ENCODE peak calls at places on chromosome 11, in four cellular contexts. S, Y, O and W are unnamed samples.
A peak's percentile ranks its signal among the peaks of the same experiment; 100 is the strongest.

GRCh38 chr11:11569936-11570491 is 51.8 kb downstream of the GALNT18 start:
- DNase-seq in Y (no peak), O (peak; percentile 53), S (peak; percentile 90), W (no peak)

GRCh38 chr11:125404811-125405481 is 91.1 kb downstream of the FEZ1 start:
- DNase-seq in Y (peak; percentile 56), S (peak; percentile 93), O (peak; percentile 66), W (peak; percentile 45)

GRCh38 chr11:125110996-125111340 is 458 bp downstream of the TMEM218 start:
- DNase-seq in Y (no peak), O (no peak), S (no peak), W (no peak)

GRCh38 chr11:11349870-11350325 is 3.2 kb downstream of the CSNK2A3 start:
- DNase-seq in Y (no peak), O (peak; percentile 92), S (no peak), W (no peak)

GRCh38 chr11:62124186-62125113 is 639 bp downstream of the INCENP start:
- DNase-seq in O (peak; percentile 36), Y (peak; percentile 32), S (peak; percentile 78), W (no peak)

GRCh38 chr11:128551641-128552335 is 35.6 kb downstream of the ETS1 start:
- DNase-seq in Y (no peak), O (no peak), S (no peak), W (peak; percentile 41)

GRCh38 chr11:60625262-60625661 is 74.2 kb upstream of the MS4A8 start:
- DNase-seq in S (no peak), Y (peak; percentile 6), O (peak; percentile 30), W (no peak)

GRCh38 chr11:73053964-73054363 is 88.2 kb downstream of the FCHSD2 start:
- DNase-seq in Y (no peak), S (no peak), O (peak; percentile 43), W (no peak)

GRCh38 chr11:122628691-122629555 is 26.6 kb upstream of the UBASH3B start:
- DNase-seq in S (peak; percentile 84), O (peak; percentile 82), Y (peak; percentile 65), W (peak; percentile 60)

GRCh38 chr11:125990244-125990643 is 44.4 kb downstream of the VSIG10L2 start:
- DNase-seq in S (no peak), Y (no peak), O (peak; percentile 77), W (no peak)

GRCh38 chr11:78949976-78950690 is 375.5 kb upstream of the NARS2 start:
- DNase-seq in S (no peak), O (no peak), Y (no peak), W (no peak)

GRCh38 chr11:5596611-5597201 is at the start of gene TRIM6:
- DNase-seq in O (peak; percentile 70), S (peak; percentile 81), Y (peak; percentile 36), W (no peak)

GRCh38 chr11:4059424-4059823 is 35.2 kb upstream of the RRM1 start:
- DNase-seq in Y (no peak), S (no peak), O (no peak), W (no peak)

GRCh38 chr11:10460611-10461275 is 5.7 kb downstream of the AMPD3 start:
- DNase-seq in S (no peak), Y (no peak), O (no peak), W (no peak)

GRCh38 chr11:83847635-83848034 is 561.5 kb upstream of the CCDC90B start:
- DNase-seq in O (no peak), S (no peak), Y (no peak), W (no peak)

GRCh38 chr11:42249401-42249800 is 789.9 kb upstream of the LRRC4C start:
- DNase-seq in Y (no peak), O (peak; percentile 44), S (no peak), W (no peak)

GRCh38 chr11:3666023-3666530 is 5.1 kb downstream of the CHRNA10 start:
- DNase-seq in Y (no peak), O (no peak), S (no peak), W (no peak)

GRCh38 chr11:129208863-129209262 is 16.7 kb upstream of the ARHGAP32 start:
- DNase-seq in Y (no peak), O (peak; percentile 21), S (no peak), W (no peak)

GRCh38 chr11:67275606-67276409 is 9.5 kb downstream of the GRK2 start:
- DNase-seq in Y (no peak), S (peak; percentile 53), O (no peak), W (peak; percentile 29)

GRCh38 chr11:29438815-29439214 is 578.0 kb downstream of the KCNA4 start:
- DNase-seq in O (no peak), Y (no peak), S (no peak), W (no peak)

GRCh38 chr11:35619030-35619753 is 932 bp downstream of the FJX1 start:
- DNase-seq in Y (peak; percentile 63), S (peak; percentile 79), O (peak; percentile 55), W (no peak)

GRCh38 chr11:70824590-70825300 is 426.4 kb downstream of the CTTN start:
- DNase-seq in Y (no peak), S (no peak), O (peak; percentile 5), W (no peak)

GRCh38 chr11:43969543-43969942 is 27.1 kb downstream of the C11orf96 start:
- DNase-seq in S (no peak), Y (no peak), O (peak; percentile 52), W (no peak)

GRCh38 chr11:10725114-10725906 is 25.7 kb upstream of the CTR9 start:
- DNase-seq in Y (peak; percentile 12), O (peak; percentile 80), S (no peak), W (peak; percentile 21)

DNA sequence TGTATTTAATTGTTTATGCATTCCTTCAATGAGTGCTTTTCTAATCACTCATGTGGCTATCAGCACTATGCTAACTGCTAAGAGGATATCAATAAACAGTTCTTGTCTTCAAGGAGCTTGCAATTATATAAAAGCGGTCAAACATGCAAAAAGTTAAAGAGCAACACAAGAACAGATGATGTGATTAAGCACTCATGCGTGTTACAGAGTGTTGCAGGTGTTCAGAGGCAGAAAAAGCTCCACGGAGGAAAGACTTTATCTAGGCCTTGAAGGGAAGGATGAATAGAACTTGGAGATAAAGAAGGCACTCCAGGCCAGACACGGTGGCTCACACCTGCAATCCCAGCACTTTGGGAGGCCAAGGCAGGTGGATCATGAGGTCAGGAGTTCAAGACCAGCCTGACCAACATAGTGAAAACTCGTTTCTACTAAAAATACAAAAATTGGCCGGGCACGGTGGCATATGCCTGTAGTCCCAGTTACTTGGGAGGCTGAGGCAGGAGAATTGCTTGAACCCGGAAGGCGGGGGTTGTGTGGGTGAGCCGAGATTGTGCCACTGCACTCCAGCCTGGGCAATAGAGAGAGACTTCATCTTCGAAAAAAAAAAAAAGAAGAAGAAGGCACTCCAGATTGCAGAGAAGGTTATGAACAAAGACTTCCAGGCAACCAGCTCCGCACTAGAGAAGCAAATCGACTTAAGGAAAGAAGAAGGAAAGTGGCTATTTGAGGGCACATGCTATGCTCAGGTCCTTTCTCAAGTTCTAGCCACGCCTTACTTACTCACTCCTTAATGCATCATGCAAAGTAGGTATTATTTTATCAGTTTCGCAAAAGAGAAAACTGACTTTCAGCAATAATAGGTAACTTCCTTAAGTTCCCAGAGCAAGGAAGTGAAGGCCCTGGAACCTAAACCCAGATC is 13.8 kb downstream of the CD3E start:
- DNase-seq in Y (no peak), O (no peak), S (no peak), W (no peak)
- H3K4me3 ChIP-seq in Y (no peak overlapping the region), O (no peak overlapping the region), S (no peak overlapping the region), W (peak overlapping the region; percentile 13)

GRCh38 chr11:34345991-34346480 is 11.8 kb downstream of the ABTB2 start:
- DNase-seq in S (peak; percentile 86), Y (no peak), O (peak; percentile 55), W (no peak)

GRCh38 chr11:34343153-34343552 is 14.7 kb downstream of the ABTB2 start:
- DNase-seq in O (peak; percentile 88), Y (peak; percentile 66), S (no peak), W (no peak)

GRCh38 chr11:34343686-34344085 is 14.1 kb downstream of the ABTB2 start:
- DNase-seq in O (no peak), S (no peak), Y (no peak), W (no peak)

GRCh38 chr11:34345012-34345804 is 12.6 kb downstream of the ABTB2 start:
- DNase-seq in O (peak; percentile 77), S (peak; percentile 80), Y (peak; percentile 90), W (no peak)

DNA sequence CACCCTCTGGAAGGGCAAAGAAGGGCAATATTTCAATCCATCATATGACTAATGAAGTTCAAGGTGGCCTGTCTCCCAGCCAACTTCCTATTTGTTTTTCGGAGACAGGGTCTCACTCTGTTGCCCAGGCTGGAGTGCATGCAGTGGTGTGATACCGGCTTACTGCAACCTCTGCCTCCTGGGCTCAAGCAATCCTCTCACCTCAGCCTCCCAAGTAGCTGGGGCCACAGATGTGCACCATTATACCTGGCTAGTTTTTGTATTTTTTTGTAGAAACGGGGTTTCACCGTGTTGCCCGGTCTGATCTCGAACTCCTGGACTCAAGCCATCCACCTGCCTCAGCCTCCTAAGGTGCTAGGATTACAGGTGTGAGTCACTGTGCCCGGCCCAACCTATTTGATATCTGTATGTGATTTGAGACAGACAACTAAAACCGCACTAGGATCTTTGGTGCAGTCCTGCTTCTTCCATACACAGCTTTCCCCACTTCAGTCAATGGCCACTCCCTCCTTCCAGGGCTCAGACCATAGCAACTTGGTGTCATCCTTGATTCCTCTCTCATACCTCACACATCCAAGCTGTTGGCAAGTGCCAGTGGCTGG is 13.3 kb downstream of the ABTB2 start:
- DNase-seq in Y (peak; percentile 87), S (no peak), O (no peak), W (no peak)
- H3K4me1 ChIP-seq in Y (peaks cover 99% of the 10 kb centered on the region), S (peaks cover 12% of the 10 kb centered on the region), O (peaks cover 59% of the 10 kb centered on the region), W (no peaks in the 10 kb centered on the region)

GRCh38 chr11:1298695-1299492 is 10.5 kb downstream of the TOLLIP start:
- DNase-seq in Y (peak; percentile 66), S (peak; percentile 92), O (peak; percentile 89), W (no peak)
- H3K27ac ChIP-seq in Y (peak overlapping the region; percentile 16), S (no peak overlapping the region), O (no peak overlapping the region), W (no peak overlapping the region)

DNA sequence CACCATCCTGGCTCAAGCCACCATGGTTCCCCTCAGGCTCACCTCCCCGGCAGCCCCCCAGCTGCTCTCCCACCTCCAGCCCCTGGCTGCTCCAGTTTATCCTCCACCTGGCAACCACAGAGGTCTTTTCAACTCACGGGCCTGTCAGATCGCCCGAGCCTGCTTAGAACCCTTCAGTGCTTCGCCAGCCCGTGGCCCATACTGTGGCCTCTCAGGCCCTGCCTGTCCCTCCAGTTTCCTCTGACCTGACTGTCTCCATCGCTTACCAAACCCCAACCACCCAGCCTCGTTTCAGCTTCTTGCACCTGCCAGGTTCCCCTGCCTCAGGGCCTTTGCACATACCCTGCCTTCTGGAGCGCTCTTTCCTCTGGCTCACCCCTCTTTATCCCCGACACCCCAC is 6.9 kb downstream of the KCNC1 start:
- DNase-seq in S (peak; percentile 41), O (no peak), Y (no peak), W (no peak)
- H3K4me3 ChIP-seq in S (no peak overlapping the region), O (no peak overlapping the region), Y (no peak overlapping the region), W (no peak overlapping the region)

GRCh38 chr11:63564785-63565350 is 1.7 kb upstream of the PLAAT2 start:
- DNase-seq in S (no peak), O (no peak), Y (peak; percentile 75), W (no peak)
- H3K4me1 ChIP-seq in S (peaks cover 3% of the 10 kb centered on the region), O (peaks cover 12% of the 10 kb centered on the region), Y (peaks cover 61% of the 10 kb centered on the region), W (peaks cover 63% of the 10 kb centered on the region)

GRCh38 chr11:118792642-118793124 is 1.7 kb upstream of the DDX6 start:
- DNase-seq in S (no peak), Y (peak; percentile 33), O (peak; percentile 92), W (peak; percentile 69)
- H3K27ac ChIP-seq in S (peak overlapping the region; percentile 43), Y (no peak overlapping the region), O (peak overlapping the region; percentile 99), W (peak overlapping the region; percentile 99)